ENCODE peak calls at places on chromosome 19, in four cellular contexts. Z, E, X and O are unnamed samples.

GRCh38 chr19:21922276-21922675 is 86.3 kb upstream of the ZNF43 start:
- DNase-seq in Z (no peak), E (no peak), X (no peak), O (no peak)

GRCh38 chr19:6794817-6795431 is 22.4 kb downstream of the VAV1 start:
- DNase-seq in Z (peak; percentile 53), E (no peak), X (no peak), O (no peak)

GRCh38 chr19:1933942-1934341 is 7.0 kb upstream of the CSNK1G2 start:
- DNase-seq in Z (no peak), E (no peak), X (no peak), O (no peak)

GRCh38 chr19:47429140-47429793 is 9.9 kb upstream of the MEIS3 start:
- DNase-seq in Z (peak; percentile 75), E (no peak), X (no peak), O (no peak)

GRCh38 chr19:4879041-4879440 is 11.6 kb upstream of the PLIN3 start:
- DNase-seq in Z (no peak), E (no peak), X (no peak), O (peak; percentile 42)

GRCh38 chr19:12052057-12052570 is 647 bp downstream of the ZNF878 start:
- DNase-seq in Z (peak; percentile 40), E (peak; percentile 33), X (no peak), O (no peak)

GRCh38 chr19:19181614-19182013 is 10.3 kb downstream of the BORCS8 start:
- DNase-seq in Z (no peak), E (no peak), X (no peak), O (no peak)

GRCh38 chr19:6076675-6077463 is 33.4 kb downstream of the RFX2 start:
- DNase-seq in Z (no peak), E (no peak), X (no peak), O (peak; percentile 80)

GRCh38 chr19:57637379-57637778 is 4.4 kb downstream of the ZNF211 start:
- DNase-seq in Z (no peak), E (no peak), X (no peak), O (no peak)

GRCh38 chr19:40280608-40281221 is 4.4 kb downstream of the AKT2 start:
- DNase-seq in Z (peak; percentile 51), E (no peak), X (no peak), O (no peak)

GRCh38 chr19:10093295-10094186 is 7.4 kb downstream of the SHFL start:
- DNase-seq in Z (peak; percentile 54), E (no peak), X (no peak), O (no peak)

GRCh38 chr19:16330368-16330801 is 5.8 kb downstream of the KLF2 start:
- DNase-seq in Z (no peak), E (no peak), X (peak; percentile 88), O (peak; percentile 92)

GRCh38 chr19:21586341-21587116 is 81.1 kb downstream of the ZNF429 start:
- DNase-seq in Z (peak; percentile 62), E (peak; percentile 82), X (no peak), O (peak; percentile 6)

GRCh38 chr19:13100031-13100588 is 2.5 kb downstream of the LYL1 start:
- DNase-seq in Z (no peak), E (no peak), X (no peak), O (no peak)

GRCh38 chr19:54947381-54947780 is at the start of gene NLRP7:
- DNase-seq in Z (peak; percentile 36), E (no peak), X (no peak), O (no peak)
- H3K27ac ChIP-seq in Z (no peak within 1 kb of the TSS), E (no peak within 1 kb of the TSS), X (no peak within 1 kb of the TSS), O (no peak within 1 kb of the TSS)

GRCh38 chr19:17893766-17894165 is 22.0 kb downstream of the SLC5A5 start:
- DNase-seq in Z (peak; percentile 21), E (no peak), X (no peak), O (peak; percentile 27)
- H3K9me2 ChIP-seq in Z (no peaks in the 10 kb centered on the region), E (no peaks in the 10 kb centered on the region), X (no peaks in the 10 kb centered on the region), O (no peaks in the 10 kb centered on the region)

DNA sequence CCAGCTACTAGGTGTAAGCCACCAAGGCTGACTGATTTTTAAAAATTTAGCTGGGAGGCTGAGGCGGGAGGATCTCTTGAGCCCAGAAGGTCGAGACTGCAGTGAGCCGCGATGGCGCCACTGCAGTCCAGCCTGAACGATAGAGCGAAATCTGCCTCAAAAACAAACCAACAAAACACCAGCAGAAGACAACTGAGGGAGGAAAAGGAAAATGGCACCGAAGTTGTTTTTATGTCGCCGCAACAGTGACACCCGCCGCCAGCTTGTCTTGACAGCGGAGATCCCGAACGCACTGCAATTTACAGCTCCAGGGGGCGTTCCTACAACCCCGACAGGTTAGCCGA is 298 bp upstream of the FAM98C start:
- DNase-seq in Z (no peak), E (no peak), X (no peak), O (no peak)
- H3K27ac ChIP-seq in Z (no peak overlapping the region), E (peak overlapping the region; percentile 39), X (no peak overlapping the region), O (no peak overlapping the region)

GRCh38 chr19:48918071-48918470 is 15.4 kb upstream of the DHDH start:
- DNase-seq in Z (no peak), E (no peak), X (no peak), O (no peak)

GRCh38 chr19:48921721-48922500 is 11.6 kb upstream of the DHDH start:
- DNase-seq in Z (no peak), E (no peak), X (no peak), O (no peak)

GRCh38 chr19:48922548-48923490 is 10.7 kb upstream of the DHDH start:
- DNase-seq in Z (no peak), E (no peak), X (no peak), O (no peak)

GRCh38 chr19:48918801-48919247 is 14.7 kb upstream of the DHDH start:
- DNase-seq in Z (peak; percentile 92), E (peak; percentile 75), X (no peak), O (no peak)

DNA sequence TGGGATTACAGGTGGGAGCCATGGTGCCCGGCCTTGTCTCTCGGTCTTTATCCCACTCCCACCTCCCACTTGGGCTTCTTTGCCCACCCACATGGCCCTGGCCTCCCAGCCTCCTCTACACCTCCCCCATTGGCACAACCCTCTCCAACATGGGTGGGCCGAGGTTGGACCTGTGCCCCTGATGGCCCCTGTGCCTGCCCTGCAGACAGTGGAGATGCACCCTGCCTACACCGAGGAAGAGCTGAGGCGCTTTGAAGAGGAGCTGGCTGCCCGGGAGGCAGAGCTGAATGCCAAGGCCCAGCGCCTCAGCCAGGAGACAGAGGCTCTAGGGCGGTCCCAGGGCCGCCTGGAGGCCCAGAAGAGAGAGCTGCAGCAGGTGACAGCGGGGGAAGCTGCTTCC is 12.6 kb upstream of the DHDH start:
- DNase-seq in Z (no peak), E (no peak), X (no peak), O (no peak)
- H3K9me2 ChIP-seq in Z (no peaks in the 10 kb centered on the region), E (no peaks in the 10 kb centered on the region), X (no peaks in the 10 kb centered on the region), O (no peaks in the 10 kb centered on the region)

DNA sequence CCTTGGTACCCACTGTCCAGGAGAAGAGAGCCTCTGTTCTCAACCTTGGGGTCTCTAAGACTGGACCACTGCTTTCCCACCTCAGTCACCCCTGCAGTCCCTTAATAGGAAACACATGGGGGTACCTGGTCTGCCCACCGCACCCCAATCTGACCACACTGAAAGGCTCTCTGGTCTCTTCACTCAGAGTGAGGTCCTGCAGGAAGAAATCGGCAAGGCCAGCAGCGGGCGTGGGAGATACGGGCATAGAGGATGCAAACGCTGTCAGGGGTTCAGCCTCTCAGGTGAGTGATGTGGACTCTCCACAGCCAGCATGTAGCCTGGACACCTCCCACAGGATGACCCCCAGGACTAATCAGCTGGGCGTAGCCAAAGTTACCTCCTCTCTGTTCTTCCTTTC is 3.5 kb downstream of the SIGLEC9 start:
- DNase-seq in Z (no peak), E (no peak), X (no peak), O (no peak)
- H3K27ac ChIP-seq in Z (no peak overlapping the region), E (no peak overlapping the region), X (no peak overlapping the region), O (no peak overlapping the region)